ENCODE peak calls at places on chromosomes 1 and 21, in five cellular contexts. O is K562, P is HepG2, T is H1, K is GM12878. N is an unnamed sample.

GRCh38 chr1:82517586-82517985 is 716.9 kb downstream of the ADGRL2 start:
- DNase-seq in O (no peak), P (no peak), T (peak), K (no peak), N (no peak)

GRCh38 chr1:119808972-119809550 is 2.2 kb downstream of the REG4 start:
- DNase-seq in O (peak), P (peak), T (peak), K (peak), N (peak)

GRCh38 chr1:150508982-150509381 is 1.1 kb downstream of the ECM1 start:
- DNase-seq in O (no peak), P (no peak), T (no peak), K (no peak), N (no peak)

GRCh38 chr1:209266590-209267172 is 316.8 kb upstream of the CAMK1G start:
- DNase-seq in O (no peak), P (no peak), T (no peak), K (no peak), N (no peak)

GRCh38 chr1:110130113-110130591 is 17.9 kb downstream of the UBL4B start:
- DNase-seq in O (peak), P (peak), T (no peak), K (no peak), N (no peak)

GRCh38 chr1:180923024-180923841 is 10.5 kb downstream of the KIAA1614 start:
- DNase-seq in O (no peak), P (peak), T (peak), K (peak), N (no peak)

GRCh38 chr1:233732206-233732605 is 118.3 kb downstream of the KCNK1 start:
- DNase-seq in O (no peak), P (no peak), T (no peak), K (no peak), N (no peak)

GRCh38 chr1:22761821-22762220 is 51.2 kb downstream of the EPHB2 start:
- DNase-seq in O (no peak), P (no peak), T (no peak), K (no peak), N (no peak)

GRCh38 chr1:117585086-117585485 is 20.8 kb upstream of the TENT5C start:
- DNase-seq in O (no peak), P (no peak), T (no peak), K (no peak), N (no peak)

GRCh38 chr1:173467426-173467825 is 9.7 kb upstream of the PRDX6 start:
- DNase-seq in O (no peak), P (no peak), T (no peak), K (no peak), N (no peak)

GRCh38 chr1:236394016-236394481 is at the start of gene EDARADD:
- DNase-seq in O (no peak), P (no peak), T (no peak), K (no peak), N (no peak)

GRCh38 chr1:213399695-213400094 is 348.7 kb downstream of the RPS6KC1 start:
- DNase-seq in O (no peak), P (peak), T (no peak), K (no peak), N (no peak)

GRCh38 chr1:185439727-185440415 is 122.8 kb upstream of the IVNS1ABP start:
- DNase-seq in O (no peak), P (no peak), T (no peak), K (peak), N (no peak)

GRCh38 chr1:148308832-148309458 is 156.9 kb upstream of the NBPF11 start:
- DNase-seq in O (no peak), P (no peak), T (no peak), K (no peak), N (no peak)

GRCh38 chr21:42343963-42344510 is 6.8 kb downstream of the TFF2 start:
- DNase-seq in O (no peak), P (no peak), T (no peak), K (no peak), N (no peak)

GRCh38 chr1:208980590-208980989 is 602.9 kb upstream of the CAMK1G start:
- DNase-seq in O (no peak), P (no peak), T (no peak), K (no peak), N (no peak)

GRCh38 chr1:39977202-39977601 is 22.3 kb downstream of the MFSD2A start:
- DNase-seq in O (no peak), P (no peak), T (no peak), K (no peak), N (no peak)

GRCh38 chr21:27365394-27365793 is 398.5 kb upstream of the ADAMTS5 start:
- DNase-seq in O (no peak), P (no peak), T (no peak), K (no peak), N (no peak)

GRCh38 chr1:113830039-113830438 is 17.8 kb upstream of the RSBN1 start:
- DNase-seq in O (no peak), P (no peak), T (no peak), K (no peak), N (no peak)

GRCh38 chr1:115041654-115042053 is 12.0 kb downstream of the TSHB start:
- DNase-seq in O (no peak), P (peak), T (no peak), K (no peak), N (no peak)

GRCh38 chr1:192859808-192860207 is 51.0 kb downstream of the RGS2 start:
- DNase-seq in O (no peak), P (no peak), T (no peak), K (no peak), N (no peak)

GRCh38 chr1:224903955-224904354 is 25.5 kb upstream of the DNAH14 start:
- DNase-seq in O (no peak), P (no peak), T (no peak), K (no peak), N (no peak)

GRCh38 chr1:177945943-177946650 is 23.8 kb downstream of the SEC16B start:
- DNase-seq in O (peak), P (peak), T (peak), K (no peak), N (peak)

GRCh38 chr1:35511305-35511704 is 45.9 kb downstream of the KIAA0319L start:
- DNase-seq in O (no peak), P (no peak), T (no peak), K (no peak), N (no peak)

GRCh38 chr1:93607814-93608187 is 73.8 kb downstream of the BCAR3 start:
- DNase-seq in O (no peak), P (no peak), T (no peak), K (peak), N (peak)

GRCh38 chr21:16082038-16082816 is 352.4 kb downstream of the USP25 start:
- DNase-seq in O (no peak), P (no peak), T (no peak), K (no peak), N (no peak)

GRCh38 chr1:75134656-75134938 is 409 bp downstream of the LHX8 start:
- DNase-seq in O (no peak), P (no peak), T (no peak), K (no peak), N (no peak)

GRCh38 chr1:200767326-200767725 is 28.6 kb downstream of the CAMSAP2 start:
- DNase-seq in O (no peak), P (no peak), T (no peak), K (no peak), N (no peak)

GRCh38 chr1:86541859-86542258 is 5.0 kb upstream of the CLCA4 start:
- DNase-seq in O (no peak), P (no peak), T (no peak), K (no peak), N (no peak)

GRCh38 chr21:38567577-38568360 is 69.5 kb upstream of the ERG start:
- DNase-seq in O (no peak), P (no peak), T (peak), K (no peak), N (no peak)

GRCh38 chr1:7975212-7975865 is 13.8 kb downstream of the PARK7 start:
- DNase-seq in O (peak), P (peak), T (no peak), K (no peak), N (peak)

GRCh38 chr21:34996304-34997081 is 52.6 kb downstream of the RUNX1 start:
- DNase-seq in O (peak), P (no peak), T (no peak), K (no peak), N (no peak)

GRCh38 chr1:245997471-245998258 is 509.4 kb downstream of the SMYD3 start:
- DNase-seq in O (no peak), P (no peak), T (no peak), K (no peak), N (no peak)

GRCh38 chr1:68322837-68323687 is 90.7 kb upstream of the WLS start:
- DNase-seq in O (no peak), P (no peak), T (no peak), K (no peak), N (no peak)

GRCh38 chr1:232891116-232891515 is 59.3 kb upstream of the NTPCR start:
- DNase-seq in O (no peak), P (no peak), T (no peak), K (no peak), N (no peak)

GRCh38 chr1:231478386-231478785 is 50.1 kb upstream of the TSNAX start:
- DNase-seq in O (no peak), P (no peak), T (no peak), K (no peak), N (no peak)

GRCh38 chr21:38250991-38251418 is 5.8 kb upstream of the KCNJ15 start:
- DNase-seq in O (no peak), P (no peak), T (no peak), K (no peak), N (no peak)

GRCh38 chr1:31413405-31414005 is 492 bp downstream of the SERINC2 start:
- DNase-seq in O (peak), P (no peak), T (no peak), K (no peak), N (no peak)

GRCh38 chr1:31412205-31412604 is 808 bp upstream of the SERINC2 start:
- DNase-seq in O (no peak), P (no peak), T (no peak), K (no peak), N (no peak)

GRCh38 chr1:31414692-31415370 is 1.8 kb downstream of the SERINC2 start:
- DNase-seq in O (no peak), P (no peak), T (no peak), K (no peak), N (no peak)

GRCh38 chr1:31410871-31411270 is 2.1 kb upstream of the SERINC2 start:
- DNase-seq in O (no peak), P (no peak), T (no peak), K (no peak), N (no peak)

DNA sequence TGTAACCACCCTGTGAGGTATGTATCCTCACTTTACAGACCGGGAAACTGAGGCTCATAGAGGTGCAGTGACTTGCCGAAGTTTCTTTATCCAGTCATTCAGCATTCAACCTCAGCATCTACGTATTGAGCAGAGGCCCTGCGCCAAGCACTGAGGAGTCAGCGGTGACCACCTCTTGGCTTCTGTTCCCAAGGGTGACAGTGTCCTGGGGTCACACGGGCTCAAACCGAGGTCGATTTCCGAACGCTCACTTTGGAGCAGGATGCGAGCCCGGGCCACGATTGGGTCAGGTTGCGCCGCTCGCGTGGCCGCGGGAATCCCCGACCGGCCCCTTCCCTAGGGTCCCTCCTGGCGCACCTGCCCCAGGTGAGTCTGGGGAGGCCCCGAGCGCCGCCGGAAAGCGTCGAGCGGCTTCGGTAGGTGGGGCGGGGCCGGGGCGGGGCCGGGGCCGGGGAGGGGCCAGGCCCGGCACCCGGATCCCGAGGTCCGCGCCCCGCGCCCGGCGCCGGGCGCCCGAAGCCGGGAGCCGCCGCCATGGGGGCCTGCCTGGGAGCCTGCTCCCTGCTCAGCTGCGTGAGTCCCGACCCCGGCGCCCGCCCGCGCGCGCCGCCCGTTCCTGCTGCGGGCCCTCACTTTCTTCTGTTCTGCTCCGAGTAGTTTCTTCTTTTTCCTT is at the start of gene SERINC2:
- DNase-seq in O (peak), P (no peak), T (no peak), K (no peak), N (peak)
- TF ChIP-seq POLR2A in O (peak), P (no peak), T (peak), K (no peak), N (no peak)

DNA sequence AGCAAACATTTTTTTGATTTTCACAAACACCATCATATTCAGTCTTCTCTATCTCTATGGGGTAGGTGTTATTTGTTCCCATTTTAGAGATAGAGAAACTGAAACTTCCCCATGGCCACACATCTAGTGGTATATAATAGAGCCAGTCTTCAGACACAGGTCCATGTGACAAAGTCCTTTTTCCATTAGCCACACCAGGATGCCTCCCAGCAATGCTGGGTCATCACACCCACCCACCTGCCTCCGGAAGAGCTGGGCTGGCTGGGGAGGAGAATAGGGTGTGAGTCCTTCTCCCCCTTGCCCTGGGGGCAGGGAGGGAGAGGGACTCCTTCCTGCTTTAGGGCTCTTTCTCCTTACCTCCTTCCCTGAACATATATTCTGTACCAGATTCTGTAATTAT is 29.8 kb downstream of the SOX13 start:
- DNase-seq in O (no peak), P (peak), T (no peak), K (no peak), N (no peak)
- TF ChIP-seq TAF1 in O (no peak), P (no peak), T (no peak), K (no peak), N (no peak)

DNA sequence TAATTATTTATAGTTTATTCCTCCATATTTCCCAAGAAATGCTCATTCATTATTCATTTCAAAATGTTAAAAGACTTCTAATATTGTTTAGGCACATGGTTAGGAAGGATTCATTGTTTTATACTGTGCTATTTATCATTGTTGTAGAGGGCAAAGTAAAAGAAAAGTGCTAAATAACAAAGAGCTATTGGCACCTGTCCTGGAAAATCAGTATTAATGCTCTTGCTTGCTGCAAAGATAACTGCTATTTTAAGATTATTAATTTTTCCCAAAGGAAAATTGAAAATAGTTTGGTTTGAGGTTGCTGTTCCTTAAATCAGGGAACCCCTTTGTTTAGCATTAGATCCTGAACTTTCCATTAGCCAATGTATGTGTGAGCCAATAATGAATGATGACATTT is 39.8 kb downstream of the EPB41 start:
- DNase-seq in O (no peak), P (no peak), T (no peak), K (no peak), N (no peak)
- TF ChIP-seq POLR2A in O (no peak), P (no peak), T (no peak), K (no peak), N (no peak)

GRCh38 chr1:154931940-154932487 is 4.5 kb downstream of the PMVK start:
- DNase-seq in O (no peak), P (peak), T (no peak), K (no peak), N (no peak)
- TF ChIP-seq TAF1 in O (no peak), P (peak), T (no peak), K (no peak), N (no peak)

GRCh38 chr21:32278518-32279376 is at the start of gene MIS18A:
- DNase-seq in O (peak), P (peak), T (peak), K (peak), N (peak)
- TF ChIP-seq POLR2A in O (peak), P (peak), T (peak), K (peak), N (peak)

DNA sequence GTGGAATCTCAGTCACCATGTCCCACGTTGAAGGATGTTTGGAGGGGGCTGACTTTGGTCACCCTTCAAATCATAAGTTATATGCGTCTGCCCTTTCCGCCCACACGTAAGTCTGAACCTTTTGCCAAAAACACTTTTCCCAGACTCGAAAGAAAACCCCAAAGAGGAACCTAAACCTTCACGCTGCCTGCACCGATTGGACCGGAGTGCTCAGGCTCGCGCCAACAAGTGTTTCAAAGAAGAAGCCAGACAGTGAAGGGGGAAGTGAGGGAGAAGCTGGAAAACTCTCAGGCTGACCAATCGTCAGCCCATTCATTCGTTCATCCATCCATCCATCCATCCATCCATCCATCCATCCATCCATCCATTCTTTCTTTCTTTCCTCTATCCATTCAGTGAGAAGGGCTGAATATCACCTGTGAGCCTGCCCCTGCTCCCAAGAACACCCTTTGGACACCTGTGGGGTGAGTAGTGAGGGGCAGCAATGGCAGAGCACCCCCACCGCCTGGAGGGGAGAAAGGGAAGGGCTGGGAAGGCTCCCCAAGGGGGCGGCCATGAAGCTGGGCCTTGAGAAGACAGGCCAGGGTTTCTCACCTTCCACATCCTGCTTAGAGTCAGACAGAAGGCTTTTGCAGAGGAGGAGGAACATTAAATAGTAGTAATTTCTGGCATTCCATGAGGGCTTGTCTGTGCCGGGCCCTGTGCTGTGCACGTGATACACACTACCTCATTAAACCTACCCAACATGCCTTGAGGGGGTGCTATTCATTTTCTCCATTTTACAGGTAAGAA is 27.1 kb upstream of the RUNX3 start:
- DNase-seq in O (no peak), P (no peak), T (no peak), K (no peak), N (no peak)
- TF ChIP-seq TAF1 in O (no peak), P (no peak), T (no peak), K (no peak), N (no peak)

GRCh38 chr1:45303582-45304310 is 22.9 kb upstream of the HPDL start:
- DNase-seq in O (peak), P (peak), T (peak), K (peak), N (peak)
- TF ChIP-seq POLR2A in O (peak), P (peak), T (peak), K (peak), N (peak)

DNA sequence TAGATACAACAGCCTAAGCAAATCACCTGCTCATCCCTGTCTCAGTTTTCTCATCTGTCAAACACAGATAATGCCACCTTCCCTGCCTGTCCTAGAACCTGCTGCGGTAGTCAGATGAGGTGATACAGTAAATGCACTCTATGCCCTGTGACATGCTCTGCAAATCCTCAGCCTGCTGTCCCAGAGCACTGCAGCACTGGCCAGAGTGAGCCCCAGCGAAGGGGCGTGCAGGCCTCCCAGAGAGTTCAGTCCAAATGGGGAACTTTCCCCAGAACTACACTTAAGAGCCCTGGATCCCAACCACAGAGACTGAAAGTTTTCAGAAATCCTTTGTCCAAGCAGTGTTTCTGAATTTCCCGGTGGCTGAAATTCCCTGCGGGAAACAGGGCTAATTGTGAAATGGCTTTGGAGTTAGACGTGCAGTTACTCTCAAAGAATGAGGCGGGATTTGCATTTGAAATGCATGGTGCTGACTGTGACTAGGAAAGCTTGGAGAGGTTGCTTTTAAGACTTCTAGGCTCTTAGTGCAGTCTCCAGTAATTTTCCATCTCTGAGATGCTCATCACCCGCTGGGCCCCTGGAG is 206.5 kb upstream of the AJAP1 start:
- DNase-seq in O (no peak), P (no peak), T (no peak), K (no peak), N (no peak)
- TF ChIP-seq TAF1 in O (no peak), P (no peak), T (no peak), K (no peak), N (no peak)

GRCh38 chr1:11012260-11013159 is at the start of gene TARDBP:
- DNase-seq in O (peak), P (peak), T (peak), K (peak), N (peak)
- TF ChIP-seq POLR2A in O (peak), P (peak), T (peak), K (peak), N (peak)

GRCh38 chr1:10824821-10825540 is 28.5 kb upstream of the CASZ1 start:
- DNase-seq in O (no peak), P (no peak), T (no peak), K (no peak), N (no peak)
- TF ChIP-seq TAF1 in O (no peak), P (no peak), T (no peak), K (no peak), N (no peak)

N was measured in GM12892.